ENCODE peak calls at places on chromosomes 1 and 21, in five cellular contexts. Y, V, J, X and I are unnamed samples.

GRCh38 chr1:47976728-47977127 is 20.5 kb downstream of the TRABD2B start:
- DNase-seq in Y (no peak), V (no peak), J (no peak), X (no peak), I (no peak)

GRCh38 chr1:12518956-12519707 is 98.9 kb downstream of the DHRS3 start:
- DNase-seq in Y (peak; percentile 48), V (peak; percentile 53), J (no peak), X (peak; percentile 51), I (peak; percentile 84)

GRCh38 chr1:93033029-93033428 is 46.1 kb upstream of the MTF2 start:
- DNase-seq in Y (no peak), V (no peak), J (no peak), X (no peak), I (no peak)

GRCh38 chr1:222095606-222096475 is 354.0 kb upstream of the DUSP10 start:
- DNase-seq in Y (no peak), V (no peak), J (peak; percentile 33), X (peak; percentile 51), I (no peak)

GRCh38 chr1:207027221-207027777 is 5.3 kb downstream of the C1orf116 start:
- DNase-seq in Y (peak; percentile 64), V (peak; percentile 78), J (no peak), X (no peak), I (peak; percentile 65)

GRCh38 chr21:31184462-31184861 is 146.2 kb upstream of the KRTAP19-8 start:
- DNase-seq in Y (no peak), V (no peak), J (no peak), X (no peak), I (no peak)

GRCh38 chr1:162136760-162137537 is 67.5 kb downstream of the NOS1AP start:
- DNase-seq in Y (peak; percentile 91), V (peak; percentile 94), J (no peak), X (no peak), I (peak; percentile 88)

GRCh38 chr1:151222130-151222529 is 23.8 kb downstream of the PIP5K1A start:
- DNase-seq in Y (no peak), V (peak; percentile 14), J (no peak), X (no peak), I (peak; percentile 62)

GRCh38 chr1:110212165-110213142 is 2.3 kb downstream of the KCNC4 start:
- DNase-seq in Y (no peak), V (peak; percentile 21), J (no peak), X (peak; percentile 44), I (peak; percentile 41)

GRCh38 chr1:159752135-159752580 is 28.6 kb upstream of the DUSP23 start:
- DNase-seq in Y (no peak), V (peak; percentile 2), J (no peak), X (no peak), I (peak; percentile 72)

GRCh38 chr21:18370292-18370691 is 33.3 kb downstream of the TMPRSS15 start:
- DNase-seq in Y (no peak), V (no peak), J (no peak), X (no peak), I (no peak)

GRCh38 chr1:46646844-46647243 is 21.3 kb downstream of the ATPAF1 start:
- DNase-seq in Y (peak; percentile 86), V (peak; percentile 88), J (no peak), X (no peak), I (peak; percentile 47)

GRCh38 chr1:159854101-159854692 is 8.3 kb downstream of the VSIG8 start:
- DNase-seq in Y (peak; percentile 35), V (peak; percentile 57), J (no peak), X (peak; percentile 73), I (peak; percentile 78)

GRCh38 chr1:212957546-212957945 is 7.2 kb downstream of the VASH2 start:
- DNase-seq in Y (no peak), V (no peak), J (no peak), X (no peak), I (no peak)

GRCh38 chr1:23452011-23452411 is 27.5 kb upstream of the TCEA3 start:
- DNase-seq in Y (peak; percentile 12), V (peak; percentile 41), J (no peak), X (no peak), I (peak; percentile 58)

GRCh38 chr1:199084293-199084692 is 445.5 kb downstream of the PTPRC start:
- DNase-seq in Y (peak; percentile 66), V (peak; percentile 72), J (no peak), X (no peak), I (peak; percentile 10)

GRCh38 chr1:247293047-247293446 is 37.2 kb downstream of the VN1R5 start:
- DNase-seq in Y (peak; percentile 77), V (peak; percentile 84), J (no peak), X (peak; percentile 27), I (peak; percentile 18)

GRCh38 chr21:15084668-15085067 is 19.9 kb upstream of the NRIP1 start:
- DNase-seq in Y (no peak), V (peak; percentile 1), J (no peak), X (no peak), I (no peak)

GRCh38 chr1:219385786-219386427 is 212.2 kb downstream of the LYPLAL1 start:
- DNase-seq in Y (peak; percentile 36), V (peak; percentile 65), J (peak; percentile 25), X (peak; percentile 65), I (peak; percentile 69)

GRCh38 chr1:55249646-55250398 is 34.7 kb upstream of the USP24 start:
- DNase-seq in Y (no peak), V (no peak), J (no peak), X (no peak), I (no peak)

GRCh38 chr1:245155186-245156040 is 628 bp downstream of the KIF26B start:
- DNase-seq in Y (peak; percentile 32), V (peak; percentile 40), J (no peak), X (peak; percentile 65), I (peak; percentile 64)

GRCh38 chr21:42495765-42496119 is 282 bp downstream of the RSPH1 start:
- DNase-seq in Y (no peak), V (no peak), J (no peak), X (no peak), I (peak; percentile 53)

GRCh38 chr1:230067871-230068814 is 1.1 kb downstream of the GALNT2 start:
- DNase-seq in Y (no peak), V (peak; percentile 38), J (no peak), X (peak; percentile 70), I (peak; percentile 72)

GRCh38 chr1:100145116-100145515 is 12.2 kb downstream of the TRMT13 start:
- DNase-seq in Y (no peak), V (no peak), J (no peak), X (no peak), I (no peak)

GRCh38 chr1:15627343-15627988 is 10.2 kb downstream of the DDI2 start:
- DNase-seq in Y (no peak), V (no peak), J (no peak), X (no peak), I (peak; percentile 42)

GRCh38 chr1:19559641-19560040 is 74.3 kb upstream of the CAPZB start:
- DNase-seq in Y (peak; percentile 92), V (peak; percentile 93), J (no peak), X (no peak), I (peak; percentile 93)

GRCh38 chr1:200380589-200381021 is 29.2 kb downstream of the ZNF281 start:
- DNase-seq in Y (no peak), V (no peak), J (no peak), X (no peak), I (no peak)

GRCh38 chr1:5099018-5099417 is 444.6 kb downstream of the AJAP1 start:
- DNase-seq in Y (no peak), V (no peak), J (no peak), X (peak; percentile 47), I (no peak)

GRCh38 chr1:17281775-17282181 is 26.2 kb upstream of the PADI4 start:
- DNase-seq in Y (no peak), V (no peak), J (no peak), X (no peak), I (no peak)

GRCh38 chr1:32773018-32773763 is 44.0 kb downstream of the YARS1 start:
- DNase-seq in Y (peak; percentile 50), V (peak; percentile 69), J (peak; percentile 74), X (peak; percentile 81), I (peak; percentile 79)

GRCh38 chr1:111139234-111139955 is 498 bp downstream of the DRAM2 start:
- DNase-seq in Y (peak; percentile 58), V (peak; percentile 68), J (peak; percentile 13), X (peak; percentile 81), I (peak; percentile 77)

GRCh38 chr1:168223261-168223660 is 2.5 kb upstream of the SFT2D2 start:
- DNase-seq in Y (no peak), V (no peak), J (no peak), X (no peak), I (no peak)

GRCh38 chr1:167641786-167642500 is 11.9 kb downstream of the RCSD1 start:
- DNase-seq in Y (no peak), V (no peak), J (no peak), X (no peak), I (no peak)

GRCh38 chr1:36663772-36664430 is 181.2 kb upstream of the CSF3R start:
- DNase-seq in Y (no peak), V (no peak), J (no peak), X (no peak), I (no peak)

GRCh38 chr1:71658295-71658694 is 577.5 kb upstream of the ZRANB2 start:
- DNase-seq in Y (peak; percentile 26), V (peak; percentile 34), J (no peak), X (no peak), I (peak; percentile 48)

DNA sequence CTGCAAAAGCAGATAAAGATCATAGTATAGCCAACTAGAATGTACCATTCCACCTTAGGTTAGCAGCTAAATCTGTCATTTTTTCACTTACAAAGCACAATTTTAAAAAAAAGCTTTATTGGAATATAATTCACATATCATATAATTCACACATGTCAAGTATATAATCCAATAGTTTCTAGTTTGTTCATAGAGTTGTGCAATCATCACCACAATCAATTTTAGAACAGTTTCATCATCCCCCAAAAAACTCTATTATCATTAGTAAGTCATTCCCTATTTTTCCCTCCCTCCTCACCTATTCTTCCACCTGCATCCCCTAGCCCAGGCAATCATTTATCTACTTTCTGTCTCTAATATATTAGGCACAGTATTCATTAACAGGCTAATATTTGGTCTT is 32.0 kb upstream of the INSL5 start:
- DNase-seq in Y (no peak), V (no peak), J (no peak), X (no peak), I (peak; percentile 1)
- TF ChIP-seq EZH2 in Y (no peak), V (no peak), J (no peak), X (no peak), I (no peak)

GRCh38 chr1:43560286-43560685 is 29.6 kb downstream of the PTPRF start:
- DNase-seq in Y (no peak), V (no peak), J (no peak), X (no peak), I (no peak)
- H3K4me3 ChIP-seq in Y (no peak overlapping the region), V (no peak overlapping the region), J (no peak overlapping the region), X (no peak overlapping the region), I (no peak overlapping the region)

GRCh38 chr1:205670611-205671430 is 9.5 kb downstream of the SLC45A3 start:
- DNase-seq in Y (no peak), V (no peak), J (no peak), X (peak; percentile 95), I (no peak)
- H2AFZ ChIP-seq in Y (no peak overlapping the region), V (no peak overlapping the region), J (no peak overlapping the region), X (no peak overlapping the region), I (no peak overlapping the region)

GRCh38 chr21:36707763-36708511 is 9.0 kb downstream of the SIM2 start:
- DNase-seq in Y (no peak), V (no peak), J (no peak), X (peak; percentile 48), I (no peak)
- TF ChIP-seq EZH2 in Y (peak; percentile 98), V (no peak), J (peak; percentile 88), X (peak; percentile 57), I (no peak)